ENCODE peak calls at places on chromosomes 3 and 15, in five cellular contexts. Z, A, R, O and Q are unnamed samples.

GRCh38 chr15:48360841-48361240 is 29.6 kb downstream of the DUT start:
- DNase-seq in Z (no peak), A (peak), R (no peak), O (no peak), Q (no peak)

GRCh38 chr3:9703736-9704342 is at the start of gene CPNE9:
- DNase-seq in Z (no peak), O (no peak), A (no peak), R (no peak), Q (no peak)

GRCh38 chr3:146020969-146021368 is 140.0 kb downstream of the PLOD2 start:
- DNase-seq in A (no peak), Z (no peak), O (no peak), R (no peak), Q (no peak)

GRCh38 chr3:32994045-32994444 is 42.6 kb downstream of the CCR4 start:
- DNase-seq in Z (no peak), R (no peak), A (no peak), O (no peak), Q (no peak)

GRCh38 chr3:131033480-131034080 is 6.9 kb downstream of the NEK11 start:
- DNase-seq in R (no peak), A (peak), Z (peak), O (peak), Q (no peak)

GRCh38 chr3:115512565-115513410 is 110.5 kb upstream of the GAP43 start:
- DNase-seq in R (peak), O (no peak), A (peak), Z (no peak), Q (peak)

GRCh38 chr3:45664558-45664957 is 24.6 kb upstream of the SACM1L start:
- DNase-seq in A (no peak), Z (no peak), R (no peak), O (no peak), Q (no peak)

GRCh38 chr15:44882499-44882968 is 74.0 kb upstream of the TERB2 start:
- DNase-seq in Z (no peak), A (no peak), O (no peak), R (no peak), Q (no peak)

GRCh38 chr3:149941186-149941585 is 29.5 kb downstream of the PFN2 start:
- DNase-seq in A (peak), Z (no peak), O (no peak), R (no peak), Q (no peak)

GRCh38 chr3:69490971-69491370 is 105.1 kb upstream of the FRMD4B start:
- DNase-seq in O (no peak), A (no peak), Z (no peak), R (no peak), Q (no peak)

GRCh38 chr3:65078748-65079147 is 390.9 kb upstream of the ADAMTS9 start:
- DNase-seq in O (no peak), A (no peak), Z (no peak), R (no peak), Q (no peak)

GRCh38 chr3:170228093-170228766 is 6.0 kb downstream of the PRKCI start:
- DNase-seq in Z (no peak), R (no peak), A (peak), O (no peak), Q (no peak)

GRCh38 chr15:77541421-77542181 is 91.1 kb downstream of the LINGO1 start:
- DNase-seq in Z (no peak), O (no peak), A (peak), R (peak), Q (peak)

GRCh38 chr3:154898916-154899315 is 181.2 kb upstream of the MME start:
- DNase-seq in A (no peak), R (no peak), O (no peak), Z (no peak), Q (no peak)

GRCh38 chr3:98692787-98693473 is 70.2 kb upstream of the ST3GAL6 start:
- DNase-seq in R (no peak), Z (no peak), O (no peak), A (no peak), Q (no peak)

GRCh38 chr3:115576325-115576724 is 47.0 kb upstream of the GAP43 start:
- DNase-seq in A (no peak), Z (no peak), O (no peak), R (no peak), Q (no peak)

GRCh38 chr15:67999320-68000100 is 54.6 kb upstream of the PIAS1 start:
- DNase-seq in Z (no peak), O (no peak), R (no peak), A (no peak), Q (no peak)

GRCh38 chr3:4163006-4163405 is 140.2 kb upstream of the SETMAR start:
- DNase-seq in R (no peak), O (no peak), A (no peak), Z (no peak), Q (no peak)